ENCODE peak calls at places on chromosomes 6 and 20, in five cellular contexts. V is psoas muscle, F is fibroblast of lung, A is uterus, N is mesenchymal stem cell. O is an unnamed sample.

GRCh38 chr6:82712826-82713225 is 349.2 kb downstream of the TPBG start:
- DNase-seq in V (no peak), F (no peak), A (no peak), N (no peak), O (no peak)

GRCh38 chr6:125658759-125659431 is 90.5 kb upstream of the HEY2 start:
- DNase-seq in V (no peak), F (peak; percentile 6), A (no peak), N (no peak), O (no peak)

GRCh38 chr6:73854998-73855718 is 159.2 kb downstream of the CD109 start:
- DNase-seq in V (no peak), F (peak; percentile 48), A (peak; percentile 44), N (peak; percentile 68), O (peak; percentile 83)

GRCh38 chr6:68546620-68547019 is 88.5 kb upstream of the ADGRB3 start:
- DNase-seq in V (no peak), F (no peak), A (no peak), N (no peak), O (no peak)

GRCh38 chr6:143015300-143015706 is 45.4 kb upstream of the AIG1 start:
- DNase-seq in V (no peak), F (no peak), A (no peak), N (no peak), O (no peak)

GRCh38 chr6:160306284-160306683 is 41.9 kb upstream of the SLC22A3 start:
- DNase-seq in V (no peak), F (no peak), A (no peak), N (no peak), O (no peak)

GRCh38 chr6:168247456-168248147 is 72.0 kb downstream of the DACT2 start:
- DNase-seq in V (peak; percentile 64), F (no peak), A (no peak), N (peak; percentile 68), O (peak; percentile 86)

GRCh38 chr20:17666491-17666890 is 15.6 kb downstream of the RRBP1 start:
- DNase-seq in V (no peak), F (peak; percentile 67), A (no peak), N (no peak), O (peak; percentile 30)

GRCh38 chr6:137197684-137198645 is 21.2 kb downstream of the IFNGR1 start:
- DNase-seq in V (no peak), F (no peak), A (no peak), N (no peak), O (no peak)

GRCh38 chr6:41744236-41744787 is 2.9 kb downstream of the PGC start:
- DNase-seq in V (peak; percentile 31), F (no peak), A (no peak), N (no peak), O (no peak)

GRCh38 chr6:3660473-3660872 is 91.0 kb downstream of the PXDC1 start:
- DNase-seq in V (no peak), F (no peak), A (no peak), N (no peak), O (no peak)

GRCh38 chr20:23229989-23230388 is 120.6 kb upstream of the NXT1 start:
- DNase-seq in V (no peak), F (no peak), A (no peak), N (no peak), O (no peak)

GRCh38 chr20:23368316-23369110 is 6.5 kb downstream of the GZF1 start:
- DNase-seq in V (no peak), F (no peak), A (no peak), N (no peak), O (no peak)

GRCh38 chr6:1634081-1634480 is 24.4 kb downstream of the FOXC1 start:
- DNase-seq in V (no peak), F (no peak), A (no peak), N (no peak), O (no peak)

GRCh38 chr20:18093388-18093787 is 35.7 kb upstream of the OVOL2 start:
- DNase-seq in V (no peak), F (no peak), A (no peak), N (no peak), O (no peak)

GRCh38 chr6:14059791-14060436 is 57.7 kb upstream of the CD83 start:
- DNase-seq in V (no peak), F (peak; percentile 41), A (no peak), N (no peak), O (no peak)

GRCh38 chr20:22248052-22248667 is 336.2 kb downstream of the FOXA2 start:
- DNase-seq in V (no peak), F (no peak), A (no peak), N (no peak), O (peak; percentile 29)

GRCh38 chr6:41859356-41859755 is 35.8 kb downstream of the USP49 start:
- DNase-seq in V (no peak), F (no peak), A (no peak), N (no peak), O (no peak)

GRCh38 chr20:33005132-33005566 is 916 bp upstream of the SUN5 start:
- DNase-seq in V (no peak), F (peak; percentile 5), A (no peak), N (no peak), O (peak; percentile 26)

GRCh38 chr6:165930668-165931067 is 237.0 kb downstream of the TBXT start:
- DNase-seq in V (no peak), F (no peak), A (no peak), N (no peak), O (no peak)
- H3K4me1 ChIP-seq in V (no peaks in the 10 kb centered on the region), F (no peaks in the 10 kb centered on the region), A (no peaks in the 10 kb centered on the region), N (no peaks in the 10 kb centered on the region), O (no peaks in the 10 kb centered on the region)

DNA sequence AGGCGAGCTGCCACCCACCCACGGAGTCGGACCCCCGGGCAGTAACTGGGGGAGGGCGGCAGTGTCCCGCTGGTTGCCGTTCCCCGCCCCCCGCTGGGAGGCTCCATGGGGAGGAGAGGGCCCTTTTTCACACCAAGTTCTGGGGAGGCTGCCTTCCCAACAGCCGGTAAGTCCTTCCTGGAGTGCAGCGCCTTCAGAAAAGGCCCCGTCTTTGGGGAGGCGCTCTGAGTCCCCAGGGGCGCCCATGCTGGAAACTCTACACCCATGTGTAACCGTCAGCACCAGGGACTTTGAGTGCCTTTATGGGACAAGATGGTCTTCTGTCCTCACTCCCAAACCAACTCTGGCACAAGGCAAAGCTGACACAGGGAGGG is 435 bp upstream of the SOX18 start:
- DNase-seq in V (no peak), F (no peak), A (no peak), N (no peak), O (peak; percentile 54)
- H3K4me3 ChIP-seq in V (peak overlapping the region; percentile 57), F (no peak overlapping the region), A (no peak overlapping the region), N (no peak overlapping the region), O (peak overlapping the region; percentile 34)

GRCh38 chr20:43973671-43974450 is 59.2 kb downstream of the TOX2 start:
- DNase-seq in V (no peak), F (no peak), A (no peak), N (no peak), O (no peak)
- H3K27ac ChIP-seq in V (no peak overlapping the region), F (no peak overlapping the region), A (no peak overlapping the region), N (no peak overlapping the region), O (no peak overlapping the region)

GRCh38 chr6:11332463-11332862 is 100.0 kb upstream of the NEDD9 start:
- DNase-seq in V (no peak), F (no peak), A (no peak), N (no peak), O (no peak)
- H3K4me1 ChIP-seq in V (no peaks in the 10 kb centered on the region), F (peaks cover 3% of the 10 kb centered on the region), A (no peaks in the 10 kb centered on the region), N (peaks cover 7% of the 10 kb centered on the region), O (no peaks in the 10 kb centered on the region)

GRCh38 chr6:56691201-56691595 is 48.5 kb upstream of the DST start:
- DNase-seq in V (no peak), F (no peak), A (no peak), N (no peak), O (no peak)
- H3K4me3 ChIP-seq in V (peak overlapping the region; percentile 63), F (peak overlapping the region; percentile 42), A (no peak overlapping the region), N (no peak overlapping the region), O (peak overlapping the region; percentile 2)

GRCh38 chr6:32371803-32372202 is at the start of gene TSBP1:
- DNase-seq in V (no peak), F (no peak), A (no peak), N (no peak), O (no peak)
- H3K27ac ChIP-seq in V (no peak within 1 kb of the TSS), F (no peak within 1 kb of the TSS), A (no peak within 1 kb of the TSS), N (no peak within 1 kb of the TSS), O (no peak within 1 kb of the TSS)

GRCh38 chr6:165106261-165106660 is 203.1 kb downstream of the C6orf118 start:
- DNase-seq in V (no peak), F (no peak), A (no peak), N (no peak), O (no peak)

GRCh38 chr6:165110871-165111270 is 198.5 kb downstream of the C6orf118 start:
- DNase-seq in V (no peak), F (peak; percentile 27), A (no peak), N (no peak), O (no peak)

DNA sequence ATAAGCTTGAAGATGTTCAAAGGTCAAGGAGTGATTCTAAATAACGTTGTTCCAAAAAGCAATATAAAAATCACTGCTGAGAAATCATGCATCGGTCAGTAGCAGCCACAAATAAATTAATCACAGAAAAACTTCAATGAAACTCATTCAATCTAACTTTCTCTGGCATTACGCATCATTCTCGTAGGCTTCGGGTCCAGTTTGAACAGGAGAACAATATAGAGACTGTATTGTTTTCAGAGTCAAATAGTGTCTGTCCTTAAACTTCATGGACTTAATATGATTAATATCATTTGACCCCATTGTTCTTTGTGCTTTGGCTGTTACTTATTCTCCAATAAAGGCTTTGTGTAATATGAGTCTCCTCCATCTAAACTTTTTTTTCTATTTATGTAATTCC is 200.4 kb downstream of the C6orf118 start:
- DNase-seq in V (no peak), F (no peak), A (no peak), N (no peak), O (no peak)
- H3K4me1 ChIP-seq in V (no peaks in the 10 kb centered on the region), F (no peaks in the 10 kb centered on the region), A (no peaks in the 10 kb centered on the region), N (no peaks in the 10 kb centered on the region), O (no peaks in the 10 kb centered on the region)